ENCODE peak calls at places on chromosomes 16 and 17, in four cellular contexts. J is naive thymus-derived CD4-positive, alpha-beta T cell; N is heart left ventricle; D is body of pancreas. E is an unnamed sample.

GRCh38 chr17:28901866-28902818 is 737 bp downstream of the DHRS13 start:
- DNase-seq in J (peak; percentile 56), N (peak; percentile 52), D (no peak), E (peak; percentile 76)

GRCh38 chr16:11105038-11105903 is 150.7 kb downstream of the SOCS1 start:
- DNase-seq in J (peak; percentile 10), N (no peak), D (no peak), E (no peak)

GRCh38 chr17:74860229-74860998 is 729 bp upstream of the GRIN2C start:
- DNase-seq in J (peak; percentile 17), N (no peak), D (no peak), E (no peak)

GRCh38 chr16:12709807-12710206 is 93.9 kb downstream of the CPPED1 start:
- DNase-seq in J (no peak), N (no peak), D (no peak), E (no peak)

GRCh38 chr17:37512442-37513070 is 22.9 kb downstream of the DUSP14 start:
- DNase-seq in J (no peak), N (no peak), D (no peak), E (no peak)

GRCh38 chr17:83159204-83160049 is 80.0 kb downstream of the METRNL start:
- DNase-seq in J (no peak), N (no peak), D (peak; percentile 3), E (no peak)

GRCh38 chr16:3458852-3459361 is 15.4 kb downstream of the NAA60 start:
- DNase-seq in J (peak; percentile 22), N (no peak), D (peak; percentile 50), E (no peak)

GRCh38 chr16:66427036-66427446 is at the start of gene BEAN1:
- DNase-seq in J (no peak), N (no peak), D (no peak), E (no peak)

GRCh38 chr17:50348522-50349240 is 2.8 kb downstream of the XYLT2 start:
- DNase-seq in J (no peak), N (no peak), D (no peak), E (no peak)

GRCh38 chr16:66250686-66251405 is 115.6 kb upstream of the CDH5 start:
- DNase-seq in J (no peak), N (peak; percentile 69), D (no peak), E (peak; percentile 48)

GRCh38 chr17:13594310-13594709 is 7.4 kb downstream of the HS3ST3A1 start:
- DNase-seq in J (no peak), N (no peak), D (no peak), E (no peak)

GRCh38 chr16:31400191-31400590 is 7.1 kb downstream of the ITGAD start:
- DNase-seq in J (no peak), N (no peak), D (no peak), E (no peak)

GRCh38 chr17:67489273-67489672 is 112.2 kb downstream of the PITPNC1 start:
- DNase-seq in J (no peak), N (no peak), D (no peak), E (no peak)

GRCh38 chr17:71821512-71821911 is 299.3 kb upstream of the SOX9 start:
- DNase-seq in J (no peak), N (no peak), D (no peak), E (no peak)

GRCh38 chr16:81511371-81511770 is 66.8 kb downstream of the CMIP start:
- DNase-seq in J (no peak), N (no peak), D (no peak), E (no peak)

GRCh38 chr17:33657181-33657580 is 364.1 kb upstream of the ASIC2 start:
- DNase-seq in J (no peak), N (no peak), D (no peak), E (no peak)

GRCh38 chr17:17351901-17352781 is 49.0 kb downstream of the NT5M start:
- DNase-seq in J (no peak), N (peak; percentile 72), D (no peak), E (no peak)

GRCh38 chr17:65455972-65456343 is 105.5 kb downstream of the AXIN2 start:
- DNase-seq in J (peak; percentile 33), N (peak; percentile 24), D (no peak), E (peak; percentile 53)

GRCh38 chr16:69410285-69410990 is 14.0 kb upstream of the CYB5B start:
- DNase-seq in J (no peak), N (no peak), D (no peak), E (no peak)

GRCh38 chr17:17724307-17724921 is 43.2 kb downstream of the RAI1 start:
- DNase-seq in J (no peak), N (peak; percentile 76), D (no peak), E (no peak)

DNA sequence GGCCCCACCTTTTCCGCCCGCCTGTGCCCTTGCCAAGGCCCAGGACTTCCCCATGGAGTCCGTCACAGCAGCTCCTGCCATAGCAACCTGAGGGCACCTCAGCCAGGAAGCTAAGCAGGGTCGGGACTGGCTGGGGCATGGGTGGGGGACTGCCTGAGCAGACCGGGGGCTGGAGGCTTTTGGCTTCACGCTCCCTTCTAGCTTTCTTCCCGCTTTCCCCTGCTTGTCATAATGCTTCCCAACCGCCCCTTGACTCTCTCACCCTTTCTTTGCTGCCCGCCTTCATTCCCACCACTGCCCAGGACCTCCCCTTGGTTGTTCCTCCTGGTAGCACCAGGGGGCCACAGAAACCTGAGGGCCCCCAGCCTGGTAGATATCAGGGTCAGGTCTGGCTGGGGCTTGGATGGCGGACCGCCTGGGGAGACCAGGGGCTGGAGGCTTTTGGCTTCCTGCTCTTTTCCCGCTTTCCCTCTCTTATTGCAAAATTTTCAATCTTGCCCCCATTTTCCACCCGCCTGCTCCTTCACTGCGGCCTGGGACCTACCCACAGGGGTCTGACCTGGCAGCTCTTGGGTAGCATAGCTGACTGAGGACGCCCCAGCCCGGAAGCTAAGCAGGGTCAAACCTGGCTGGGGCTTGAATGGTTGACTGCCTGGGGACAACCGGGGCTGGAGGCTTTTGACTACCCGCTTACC is 2287.7 kb downstream of the TP53TG3F start:
- DNase-seq in J (no peak), N (no peak), D (no peak), E (no peak)
- H3K4me1 ChIP-seq in J (no peaks in the 10 kb centered on the region), N (no peaks in the 10 kb centered on the region), D (no peaks in the 10 kb centered on the region), E (no peaks in the 10 kb centered on the region)

GRCh38 chr16:85623997-85624601 is 11.0 kb downstream of the GSE1 start:
- DNase-seq in J (no peak), N (no peak), D (no peak), E (no peak)
- H3K4me1 ChIP-seq in J (no peaks in the 10 kb centered on the region), N (peaks cover 38% of the 10 kb centered on the region), D (peaks cover 94% of the 10 kb centered on the region), E (peaks cover 37% of the 10 kb centered on the region)

DNA sequence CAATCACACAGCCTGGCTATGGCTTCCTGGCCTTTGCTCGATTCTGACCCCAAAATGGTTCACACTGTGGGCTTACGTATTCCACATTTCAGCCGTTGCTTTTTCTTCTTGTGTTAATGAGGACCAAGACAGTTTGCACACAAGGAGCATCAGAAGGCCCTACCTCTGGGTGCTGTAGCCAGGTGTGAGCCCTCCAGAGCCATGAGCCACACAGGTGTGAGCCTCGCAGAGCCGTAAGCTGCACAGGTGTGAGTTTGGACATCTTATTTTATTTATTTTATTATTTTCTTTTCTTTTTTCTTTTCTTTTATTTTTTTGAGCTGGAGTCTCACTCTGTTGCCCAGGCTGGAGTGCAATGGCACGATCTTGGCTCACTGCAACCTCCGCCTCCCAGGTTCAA is 70.6 kb downstream of the LMF1 start:
- DNase-seq in J (no peak), N (no peak), D (no peak), E (peak; percentile 14)
- H3K4me1 ChIP-seq in J (no peaks in the 10 kb centered on the region), N (no peaks in the 10 kb centered on the region), D (peaks cover 11% of the 10 kb centered on the region), E (no peaks in the 10 kb centered on the region)

DNA sequence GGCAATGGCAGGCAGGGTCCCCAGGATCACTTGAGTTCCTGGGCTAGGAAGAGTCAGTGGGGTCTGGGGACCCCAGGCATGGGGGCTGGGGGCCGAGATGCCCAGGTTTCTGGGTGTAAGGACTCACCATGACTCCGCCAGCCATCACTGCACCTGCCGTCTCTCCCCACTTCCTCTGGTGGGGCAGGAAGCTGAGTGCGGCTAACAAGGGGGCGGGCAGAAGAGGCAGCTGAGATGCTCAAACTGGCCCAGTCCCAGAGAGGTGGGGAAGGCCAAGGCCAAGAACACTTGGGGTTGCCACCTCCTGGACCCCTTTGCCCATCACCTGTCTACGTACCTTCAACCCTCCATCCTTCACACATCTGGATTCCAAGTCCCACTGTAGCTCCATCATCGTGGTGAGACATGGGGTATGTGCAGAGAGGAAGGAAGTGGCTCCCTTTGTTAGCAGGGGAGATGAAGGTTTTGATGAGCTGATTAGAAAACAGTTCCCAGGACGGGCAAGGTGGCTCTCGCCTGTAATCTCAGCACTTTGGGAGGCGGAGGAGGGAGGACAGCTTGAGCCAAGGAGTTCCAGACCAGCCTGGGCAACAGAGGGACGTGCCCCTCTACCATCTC is at the start of gene SEPTIN1:
- DNase-seq in J (peak; percentile 86), N (no peak), D (no peak), E (peak; percentile 84)
- H3K4me1 ChIP-seq in J (peaks cover 48% of the 10 kb centered on the region), N (peaks cover 7% of the 10 kb centered on the region), D (peaks cover 10% of the 10 kb centered on the region), E (peaks cover 5% of the 10 kb centered on the region)

GRCh38 chr17:39663688-39664580 is 1.2 kb upstream of the TCAP start:
- DNase-seq in J (no peak), N (peak; percentile 46), D (no peak), E (peak; percentile 77)

GRCh38 chr17:39661744-39662541 is 3.2 kb upstream of the TCAP start:
- DNase-seq in J (no peak), N (no peak), D (no peak), E (no peak)

GRCh38 chr17:39664581-39665561 is at the start of gene TCAP:
- DNase-seq in J (no peak), N (peak; percentile 76), D (no peak), E (no peak)

GRCh38 chr17:39662551-39663339 is 2.4 kb upstream of the TCAP start:
- DNase-seq in J (no peak), N (no peak), D (no peak), E (peak; percentile 80)

DNA sequence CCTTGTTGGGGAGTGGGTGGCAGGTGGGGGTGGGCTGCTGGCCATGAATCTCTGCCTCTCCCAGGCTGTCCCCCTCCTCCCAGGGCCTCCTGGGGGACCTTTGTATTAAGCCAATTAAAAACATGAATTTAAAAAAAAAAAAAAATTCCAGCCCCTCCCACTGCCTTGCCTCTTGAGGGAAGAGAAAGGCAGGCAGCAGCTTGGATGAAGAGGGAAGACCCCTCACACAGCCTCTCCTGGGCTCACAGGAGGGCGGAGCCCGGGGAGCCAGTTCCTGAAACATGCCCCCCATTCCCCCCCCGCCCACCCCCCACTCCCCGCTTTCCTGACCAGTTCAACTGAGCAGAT is 1.8 kb upstream of the TCAP start:
- DNase-seq in J (no peak), N (no peak), D (no peak), E (no peak)
- H3K4me1 ChIP-seq in J (peaks cover 25% of the 10 kb centered on the region), N (peaks cover 50% of the 10 kb centered on the region), D (peaks cover 19% of the 10 kb centered on the region), E (peaks cover 33% of the 10 kb centered on the region)

GRCh38 chr17:78724544-78724943 is 57.5 kb downstream of the CYTH1 start:
- DNase-seq in J (no peak), N (no peak), D (no peak), E (no peak)

GRCh38 chr17:78727057-78727456 is 55.0 kb downstream of the CYTH1 start:
- DNase-seq in J (no peak), N (no peak), D (no peak), E (no peak)

GRCh38 chr17:78724999-78725398 is 57.1 kb downstream of the CYTH1 start:
- DNase-seq in J (no peak), N (no peak), D (no peak), E (no peak)

GRCh38 chr17:78726471-78727010 is 55.5 kb downstream of the CYTH1 start:
- DNase-seq in J (no peak), N (no peak), D (no peak), E (no peak)

GRCh38 chr17:78725448-78726021 is 56.5 kb downstream of the CYTH1 start:
- DNase-seq in J (no peak), N (no peak), D (no peak), E (no peak)
- H3K4me1 ChIP-seq in J (peaks cover 88% of the 10 kb centered on the region), N (peaks cover 44% of the 10 kb centered on the region), D (peaks cover 28% of the 10 kb centered on the region), E (peaks cover 48% of the 10 kb centered on the region)

GRCh38 chr17:44119062-44119461 is 4.4 kb downstream of the HDAC5 start:
- DNase-seq in J (no peak), N (no peak), D (no peak), E (no peak)
- H3K4me1 ChIP-seq in J (peaks cover 17% of the 10 kb centered on the region), N (peaks cover 59% of the 10 kb centered on the region), D (peaks cover 37% of the 10 kb centered on the region), E (peaks cover 9% of the 10 kb centered on the region)

GRCh38 chr17:11241611-11242226 is 706 bp downstream of the SHISA6 start:
- DNase-seq in J (no peak), N (no peak), D (peak; percentile 29), E (peak; percentile 11)
- H3K4me1 ChIP-seq in J (no peaks in the 10 kb centered on the region), N (no peaks in the 10 kb centered on the region), D (peaks cover 13% of the 10 kb centered on the region), E (no peaks in the 10 kb centered on the region)